ENCODE peak calls at places on chromosomes 2 and 18, in eight cellular contexts. One of them, this sample, is unnamed.

GRCh38 chr2:61493523-61493942 is 22.6 kb upstream of the USP34 start:
- DNase-seq in testis: no peak
- DNase-seq in tibial artery: no peak
- DNase-seq in AG04450: no peak
- DNase-seq in kidney epithelial cell: no peak
- DNase-seq in choroid plexus epithelial cell: peak
- DNase-seq in MM.1S: no peak
- DNase-seq in transverse colon: no peak
- DNase-seq in this sample: no peak

GRCh38 chr2:234981197-234982095 is 29.6 kb downstream of the SH3BP4 start:
- DNase-seq in testis: peak
- DNase-seq in tibial artery: peak
- DNase-seq in AG04450: peak
- DNase-seq in kidney epithelial cell: peak
- DNase-seq in choroid plexus epithelial cell: peak
- DNase-seq in MM.1S: no peak
- DNase-seq in transverse colon: peak
- DNase-seq in this sample: peak

GRCh38 chr2:129761569-129762021 is 217.9 kb upstream of the RAB6C start:
- DNase-seq in testis: no peak
- DNase-seq in tibial artery: no peak
- DNase-seq in AG04450: no peak
- DNase-seq in kidney epithelial cell: no peak
- DNase-seq in choroid plexus epithelial cell: no peak
- DNase-seq in MM.1S: no peak
- DNase-seq in transverse colon: no peak
- DNase-seq in this sample: no peak

GRCh38 chr2:128318776-128319456 is at the start of gene HS6ST1:
- DNase-seq in testis: peak
- DNase-seq in tibial artery: peak
- DNase-seq in AG04450: no peak
- DNase-seq in kidney epithelial cell: no peak
- DNase-seq in choroid plexus epithelial cell: peak
- DNase-seq in MM.1S: peak
- DNase-seq in transverse colon: peak
- DNase-seq in this sample: peak

GRCh38 chr2:166184789-166185188 is 57.0 kb upstream of the SCN1A start:
- DNase-seq in testis: no peak
- DNase-seq in tibial artery: no peak
- DNase-seq in AG04450: no peak
- DNase-seq in kidney epithelial cell: no peak
- DNase-seq in choroid plexus epithelial cell: no peak
- DNase-seq in MM.1S: no peak
- DNase-seq in transverse colon: no peak
- DNase-seq in this sample: no peak

GRCh38 chr18:56257215-56257614 is 381.2 kb downstream of the TXNL1 start:
- DNase-seq in testis: no peak
- DNase-seq in tibial artery: no peak
- DNase-seq in AG04450: peak
- DNase-seq in kidney epithelial cell: peak
- DNase-seq in choroid plexus epithelial cell: peak
- DNase-seq in MM.1S: peak
- DNase-seq in transverse colon: no peak
- DNase-seq in this sample: no peak

GRCh38 chr2:39919511-39920317 is 140.7 kb upstream of the THUMPD2 start:
- DNase-seq in testis: no peak
- DNase-seq in tibial artery: no peak
- DNase-seq in AG04450: no peak
- DNase-seq in kidney epithelial cell: no peak
- DNase-seq in choroid plexus epithelial cell: no peak
- DNase-seq in MM.1S: no peak
- DNase-seq in transverse colon: no peak
- DNase-seq in this sample: no peak

GRCh38 chr2:121650554-121650930 is 1.3 kb upstream of the CLASP1 start:
- DNase-seq in testis: no peak
- DNase-seq in tibial artery: no peak
- DNase-seq in AG04450: no peak
- DNase-seq in kidney epithelial cell: no peak
- DNase-seq in choroid plexus epithelial cell: peak
- DNase-seq in MM.1S: peak
- DNase-seq in transverse colon: peak
- DNase-seq in this sample: no peak

GRCh38 chr2:217849154-217849553 is 153.6 kb downstream of the TNS1 start:
- DNase-seq in testis: no peak
- DNase-seq in tibial artery: no peak
- DNase-seq in AG04450: no peak
- DNase-seq in kidney epithelial cell: no peak
- DNase-seq in choroid plexus epithelial cell: no peak
- DNase-seq in MM.1S: no peak
- DNase-seq in transverse colon: no peak
- DNase-seq in this sample: no peak

GRCh38 chr18:79489900-79490592 is 94.3 kb downstream of the NFATC1 start:
- DNase-seq in testis: no peak
- DNase-seq in tibial artery: no peak
- DNase-seq in AG04450: no peak
- DNase-seq in kidney epithelial cell: no peak
- DNase-seq in choroid plexus epithelial cell: no peak
- DNase-seq in MM.1S: no peak
- DNase-seq in transverse colon: no peak
- DNase-seq in this sample: no peak

GRCh38 chr18:35580748-35581534 is 599 bp upstream of the GALNT1 start:
- DNase-seq in testis: peak
- DNase-seq in tibial artery: peak
- DNase-seq in AG04450: peak
- DNase-seq in kidney epithelial cell: no peak
- DNase-seq in choroid plexus epithelial cell: peak
- DNase-seq in MM.1S: peak
- DNase-seq in transverse colon: peak
- DNase-seq in this sample: peak

GRCh38 chr2:196275646-196276352 is 104.4 kb upstream of the STK17B start:
- DNase-seq in testis: no peak
- DNase-seq in tibial artery: no peak
- DNase-seq in AG04450: no peak
- DNase-seq in kidney epithelial cell: no peak
- DNase-seq in choroid plexus epithelial cell: peak
- DNase-seq in MM.1S: no peak
- DNase-seq in transverse colon: no peak
- DNase-seq in this sample: no peak

GRCh38 chr2:110116033-110116710 is 550 bp upstream of the MALL start:
- DNase-seq in testis: peak
- DNase-seq in tibial artery: no peak
- DNase-seq in AG04450: no peak
- DNase-seq in kidney epithelial cell: no peak
- DNase-seq in choroid plexus epithelial cell: peak
- DNase-seq in MM.1S: no peak
- DNase-seq in transverse colon: peak
- DNase-seq in this sample: no peak

GRCh38 chr2:109448946-109449788 is 164.6 kb downstream of the SEPTIN10 start:
- DNase-seq in testis: no peak
- DNase-seq in tibial artery: no peak
- DNase-seq in AG04450: no peak
- DNase-seq in kidney epithelial cell: no peak
- DNase-seq in choroid plexus epithelial cell: no peak
- DNase-seq in MM.1S: no peak
- DNase-seq in transverse colon: peak
- DNase-seq in this sample: no peak

GRCh38 chr2:112985090-112985489 is 7.3 kb downstream of the IL36G start:
- DNase-seq in testis: no peak
- DNase-seq in tibial artery: no peak
- DNase-seq in AG04450: no peak
- DNase-seq in kidney epithelial cell: no peak
- DNase-seq in choroid plexus epithelial cell: no peak
- DNase-seq in MM.1S: no peak
- DNase-seq in transverse colon: no peak
- DNase-seq in this sample: no peak

GRCh38 chr2:222499226-222499625 is 74.9 kb downstream of the SGPP2 start:
- DNase-seq in testis: no peak
- DNase-seq in tibial artery: no peak
- DNase-seq in AG04450: no peak
- DNase-seq in kidney epithelial cell: no peak
- DNase-seq in choroid plexus epithelial cell: no peak
- DNase-seq in MM.1S: no peak
- DNase-seq in transverse colon: no peak
- DNase-seq in this sample: no peak

GRCh38 chr2:196990092-196990491 is 63.6 kb upstream of the PGAP1 start:
- DNase-seq in testis: no peak
- DNase-seq in tibial artery: no peak
- DNase-seq in AG04450: no peak
- DNase-seq in kidney epithelial cell: no peak
- DNase-seq in choroid plexus epithelial cell: no peak
- DNase-seq in MM.1S: no peak
- DNase-seq in transverse colon: no peak
- DNase-seq in this sample: no peak

GRCh38 chr2:6580982-6581381 is 284.7 kb downstream of the CMPK2 start:
- DNase-seq in testis: no peak
- DNase-seq in tibial artery: no peak
- DNase-seq in AG04450: peak
- DNase-seq in kidney epithelial cell: peak
- DNase-seq in choroid plexus epithelial cell: peak
- DNase-seq in MM.1S: no peak
- DNase-seq in transverse colon: no peak
- DNase-seq in this sample: no peak

GRCh38 chr2:145006957-145007672 is 487.2 kb upstream of the ZEB2 start:
- DNase-seq in testis: no peak
- DNase-seq in tibial artery: peak
- DNase-seq in AG04450: peak
- DNase-seq in kidney epithelial cell: peak
- DNase-seq in choroid plexus epithelial cell: peak
- DNase-seq in MM.1S: no peak
- DNase-seq in transverse colon: no peak
- DNase-seq in this sample: no peak

DNA sequence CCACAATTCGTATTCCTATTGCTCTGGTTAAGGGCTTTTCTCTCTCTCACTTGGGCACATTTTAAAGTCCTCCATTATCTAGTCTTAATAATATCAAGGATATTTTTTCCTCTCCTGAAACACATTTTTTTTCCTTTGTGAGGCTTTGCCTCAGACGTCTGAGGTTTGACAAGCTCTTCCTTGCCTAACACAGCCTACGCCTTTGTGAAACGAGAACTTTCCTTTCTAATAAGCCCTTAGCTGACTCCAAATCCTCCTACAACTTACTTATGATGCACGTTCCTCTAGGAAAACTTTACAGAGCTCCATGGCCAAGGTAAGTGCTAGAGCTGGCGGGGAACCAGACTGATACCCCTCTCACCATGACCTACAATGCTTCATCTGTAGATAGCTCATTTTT is 841.5 kb downstream of the SOCS6 start:
- DNase-seq in testis: no peak
- DNase-seq in tibial artery: no peak
- DNase-seq in AG04450: no peak
- DNase-seq in kidney epithelial cell: no peak
- DNase-seq in choroid plexus epithelial cell: no peak
- DNase-seq in MM.1S: no peak
- DNase-seq in transverse colon: no peak
- DNase-seq in this sample: no peak
- H3K4me3 ChIP-seq in testis: no peak
- H3K4me3 ChIP-seq in tibial artery: no peak
- H3K4me3 ChIP-seq in AG04450: no peak
- H3K4me3 ChIP-seq in kidney epithelial cell: no peak
- H3K4me3 ChIP-seq in choroid plexus epithelial cell: no peak
- H3K4me3 ChIP-seq in MM.1S: no peak
- H3K4me3 ChIP-seq in transverse colon: no peak
- H3K4me3 ChIP-seq in this sample: no peak

DNA sequence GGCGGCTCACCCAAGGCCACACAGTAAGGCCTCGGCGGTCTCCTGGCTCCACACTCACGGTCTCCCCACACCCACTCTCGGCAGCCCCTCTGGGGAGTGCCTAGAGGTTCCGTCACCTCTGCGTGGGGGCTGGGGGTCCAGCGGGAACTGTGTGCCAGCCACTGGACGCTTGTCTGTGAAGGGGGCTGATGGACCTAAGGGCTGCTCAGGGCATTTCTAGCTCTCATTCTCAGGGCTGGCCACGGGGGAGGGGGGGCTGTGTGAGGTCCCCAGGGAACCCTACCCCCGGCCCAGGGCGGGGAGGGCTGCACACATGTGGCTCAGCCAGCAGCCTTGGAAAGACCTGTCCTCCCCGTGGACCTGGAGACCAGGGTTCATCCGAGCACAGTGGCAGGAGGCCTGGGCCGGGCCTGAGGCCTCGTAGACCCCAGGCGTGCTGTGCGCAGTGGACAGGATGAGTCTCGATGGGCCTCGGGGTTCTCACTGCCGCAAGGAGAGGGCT is 27.1 kb upstream of the ODC1 start:
- DNase-seq in testis: no peak
- DNase-seq in tibial artery: no peak
- DNase-seq in AG04450: no peak
- DNase-seq in kidney epithelial cell: no peak
- DNase-seq in choroid plexus epithelial cell: no peak
- DNase-seq in MM.1S: no peak
- DNase-seq in transverse colon: no peak
- DNase-seq in this sample: no peak
- TF ChIP-seq CTCF in testis: no peak
- TF ChIP-seq CTCF in tibial artery: no peak
- TF ChIP-seq CTCF in AG04450: no peak
- TF ChIP-seq CTCF in kidney epithelial cell: no peak
- TF ChIP-seq CTCF in choroid plexus epithelial cell: no peak
- TF ChIP-seq CTCF in MM.1S: no peak
- TF ChIP-seq CTCF in transverse colon: no peak
- TF ChIP-seq CTCF in this sample: no peak

GRCh38 chr2:189582140-189582825 is 1.7 kb upstream of the SLC40A1 start:
- DNase-seq in testis: no peak
- DNase-seq in tibial artery: no peak
- DNase-seq in AG04450: no peak
- DNase-seq in kidney epithelial cell: no peak
- DNase-seq in choroid plexus epithelial cell: no peak
- DNase-seq in MM.1S: no peak
- DNase-seq in transverse colon: no peak
- DNase-seq in this sample: no peak
- H3K4me3 ChIP-seq in testis: no peak
- H3K4me3 ChIP-seq in tibial artery: no peak
- H3K4me3 ChIP-seq in AG04450: no peak
- H3K4me3 ChIP-seq in kidney epithelial cell: no peak
- H3K4me3 ChIP-seq in choroid plexus epithelial cell: no peak
- H3K4me3 ChIP-seq in MM.1S: no peak
- H3K4me3 ChIP-seq in transverse colon: no peak
- H3K4me3 ChIP-seq in this sample: no peak

DNA sequence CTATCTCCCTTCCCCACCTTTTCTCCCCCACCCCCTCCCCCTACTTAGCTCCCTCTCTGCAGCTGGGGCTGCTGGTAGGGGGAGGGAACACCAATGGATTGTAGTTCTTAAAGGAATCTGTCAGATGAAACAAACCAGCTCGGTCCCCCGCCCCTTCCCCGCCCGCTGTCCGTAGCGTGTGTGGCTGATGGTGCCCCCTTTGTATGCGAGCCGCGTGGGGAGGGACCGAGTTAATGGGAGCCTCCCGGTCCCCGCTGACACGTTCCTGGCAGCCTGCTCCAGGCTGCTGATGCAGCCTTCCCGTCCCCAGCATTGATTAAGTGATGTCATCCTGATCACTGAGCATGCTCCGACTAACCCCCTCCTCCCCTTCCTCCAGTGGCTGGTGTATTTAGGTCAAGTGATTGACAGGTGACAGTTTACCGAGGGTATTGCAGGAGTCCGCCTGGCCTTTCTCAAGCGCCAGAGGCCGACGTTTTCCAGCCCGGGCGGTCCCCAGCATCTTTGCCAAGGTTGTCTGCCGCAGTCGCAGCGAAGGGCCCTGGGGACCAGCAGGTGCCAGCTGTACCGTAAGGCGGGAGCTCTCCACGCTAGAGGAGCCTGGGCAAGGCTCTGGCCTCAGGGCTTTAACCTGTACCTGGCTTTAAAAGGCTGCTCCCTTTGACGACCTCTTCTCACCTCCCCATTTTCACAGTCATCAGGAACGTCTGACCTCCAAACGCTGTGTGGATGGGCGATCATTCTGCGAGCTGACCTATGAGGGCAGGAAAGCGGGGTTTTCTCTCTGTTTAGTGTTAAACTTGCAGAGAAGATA is 1.8 kb downstream of the KIF5C start:
- DNase-seq in testis: peak
- DNase-seq in tibial artery: no peak
- DNase-seq in AG04450: no peak
- DNase-seq in kidney epithelial cell: peak
- DNase-seq in choroid plexus epithelial cell: no peak
- DNase-seq in MM.1S: no peak
- DNase-seq in transverse colon: peak
- DNase-seq in this sample: peak
- TF ChIP-seq CTCF in testis: no peak
- TF ChIP-seq CTCF in tibial artery: no peak
- TF ChIP-seq CTCF in AG04450: no peak
- TF ChIP-seq CTCF in kidney epithelial cell: no peak
- TF ChIP-seq CTCF in choroid plexus epithelial cell: no peak
- TF ChIP-seq CTCF in MM.1S: no peak
- TF ChIP-seq CTCF in transverse colon: no peak
- TF ChIP-seq CTCF in this sample: no peak